ENCODE peak calls at places on chromosomes 4 and X, in eight cellular contexts. L, C, H, N, B, R, Y and E are unnamed samples.

GRCh38 chrX:25941087-25941486 is 197.1 kb upstream of the MAGEB18 start:
- DNase-seq in R (no peak), C (no peak), L (no peak), B (no peak), H (no peak), Y (no peak), N (no peak), E (no peak)

GRCh38 chrX:51747671-51748070 is 4.4 kb downstream of the GSPT2 start:
- DNase-seq in H (no peak), L (no peak), C (no peak), B (no peak), R (no peak), Y (no peak), N (no peak), E (no peak)

GRCh38 chr4:2722033-2722432 is 34.1 kb downstream of the TNIP2 start:
- DNase-seq in Y (no peak), L (no peak), B (no peak), H (no peak), R (no peak), C (no peak), N (peak), E (no peak)

GRCh38 chrX:153763298-153763932 is 634 bp upstream of the PLXNB3 start:
- DNase-seq in B (no peak), C (peak), Y (no peak), N (no peak), R (no peak), H (peak), L (no peak), E (no peak)

GRCh38 chr4:26326791-26327190 is 6.0 kb downstream of the RBPJ start:
- DNase-seq in N (no peak), Y (no peak), L (no peak), C (no peak), R (no peak), B (no peak), H (no peak), E (peak)

GRCh38 chr4:80434238-80434637 is 98.7 kb downstream of the CFAP299 start:
- DNase-seq in B (no peak), L (no peak), C (no peak), H (no peak), N (no peak), R (no peak), Y (no peak), E (peak)

GRCh38 chr4:123555500-123556273 is 159.1 kb downstream of the SPRY1 start:
- DNase-seq in R (peak), L (peak), C (peak), Y (no peak), B (peak), N (peak), H (peak), E (peak)

GRCh38 chr4:48746608-48747374 is 33.3 kb downstream of the FRYL start:
- DNase-seq in N (no peak), B (no peak), Y (no peak), H (no peak), L (no peak), C (no peak), R (no peak), E (no peak)

GRCh38 chr4:38717604-38718003 is 53.6 kb downstream of the KLF3 start:
- DNase-seq in Y (no peak), H (no peak), C (no peak), N (no peak), L (no peak), B (no peak), R (no peak), E (no peak)